ENCODE peak calls at places on chromosomes 12 and 14, in four cellular contexts. A is GM23338, J is HCT116, V is transverse colon. O is an unnamed sample.

GRCh38 chr12:120653611-120654010 is 13.2 kb downstream of the CABP1 start:
- DNase-seq in A (no peak), J (no peak), V (no peak), O (no peak)

GRCh38 chr14:88518592-88519512 is 36.0 kb downstream of the PTPN21 start:
- DNase-seq in A (no peak), J (no peak), V (no peak), O (no peak)

GRCh38 chr12:130555628-130556485 is 160.2 kb downstream of the RIMBP2 start:
- DNase-seq in A (peak), J (no peak), V (no peak), O (no peak)

GRCh38 chr12:86724716-86725115 is 468.5 kb upstream of the MGAT4C start:
- DNase-seq in A (no peak), J (no peak), V (no peak), O (no peak)

GRCh38 chr12:67506739-67507138 is 141.8 kb upstream of the DYRK2 start:
- DNase-seq in A (peak), J (no peak), V (no peak), O (no peak)

GRCh38 chr14:63508033-63508432 is 35.1 kb downstream of the PPP2R5E start:
- DNase-seq in A (peak), J (no peak), V (no peak), O (no peak)

GRCh38 chr12:59314209-59314608 is 281.6 kb upstream of the SLC16A7 start:
- DNase-seq in A (no peak), J (no peak), V (no peak), O (no peak)

GRCh38 chr12:48988030-48988649 is 10.0 kb downstream of the WNT1 start:
- DNase-seq in A (peak), J (no peak), V (peak), O (no peak)

GRCh38 chr14:21617614-21618013 is 17.1 kb downstream of the OR10G2 start:
- DNase-seq in A (peak), J (no peak), V (no peak), O (no peak)

GRCh38 chr12:62720661-62721330 is 214.2 kb downstream of the PPM1H start:
- DNase-seq in A (no peak), J (no peak), V (no peak), O (no peak)

GRCh38 chr14:78848234-78848820 is 678.2 kb downstream of the NRXN3 start:
- DNase-seq in A (peak), J (peak), V (peak), O (no peak)

GRCh38 chr12:67989184-67989965 is at the start of gene IFNG-AS1:
- DNase-seq in A (no peak), J (no peak), V (peak), O (no peak)

GRCh38 chr12:49058366-49059062 is 2.1 kb downstream of the KMT2D start:
- DNase-seq in A (no peak), J (no peak), V (no peak), O (no peak)

GRCh38 chr14:68672609-68673285 is 120.1 kb downstream of the ZFP36L1 start:
- DNase-seq in A (no peak), J (no peak), V (no peak), O (peak)

GRCh38 chr12:111304642-111305071 is 64.2 kb downstream of the PHETA1 start:
- DNase-seq in A (peak), J (peak), V (no peak), O (no peak)

GRCh38 chr14:51449666-51450061 is 202.0 kb upstream of the FRMD6 start:
- DNase-seq in A (no peak), J (no peak), V (no peak), O (no peak)

GRCh38 chr14:44945264-44945663 is 16.5 kb downstream of the KLHL28 start:
- DNase-seq in A (no peak), J (no peak), V (no peak), O (no peak)

GRCh38 chr14:30708157-30708556 is 86.0 kb downstream of the SCFD1 start:
- DNase-seq in A (peak), J (no peak), V (no peak), O (no peak)

GRCh38 chr14:73503648-73504047 is 12.9 kb downstream of the RIOX1 start:
- DNase-seq in A (no peak), J (no peak), V (no peak), O (no peak)

GRCh38 chr12:88876867-88877266 is 296.6 kb upstream of the KITLG start:
- DNase-seq in A (no peak), J (no peak), V (no peak), O (no peak)

GRCh38 chr12:131432532-131433260 is 278.2 kb upstream of the SFSWAP start:
- DNase-seq in A (no peak), J (no peak), V (no peak), O (peak)

GRCh38 chr14:101028971-101029667 is 125.6 kb upstream of the RTL1 start:
- DNase-seq in A (no peak), J (no peak), V (no peak), O (peak)

GRCh38 chr12:71392521-71393145 is 47.0 kb upstream of the LGR5 start:
- DNase-seq in A (peak), J (peak), V (no peak), O (no peak)

GRCh38 chr12:94832780-94833760 is 170.4 kb downstream of the NDUFA12 start:
- DNase-seq in A (peak), J (no peak), V (no peak), O (no peak)

GRCh38 chr12:14362347-14362746 is 3.1 kb upstream of the ATF7IP start:
- DNase-seq in A (no peak), J (no peak), V (no peak), O (no peak)

GRCh38 chr14:101449114-101449513 is 112.2 kb upstream of the DIO3 start:
- DNase-seq in A (no peak), J (no peak), V (no peak), O (peak)

GRCh38 chr14:23729720-23730387 is 93.7 kb downstream of the DHRS2 start:
- DNase-seq in A (peak), J (no peak), V (no peak), O (no peak)

GRCh38 chr12:26233620-26234019 is 38.2 kb downstream of the SSPN start:
- DNase-seq in A (no peak), J (no peak), V (no peak), O (no peak)

GRCh38 chr14:23114669-23115491 is 4.2 kb downstream of the CEBPE start:
- DNase-seq in A (no peak), J (peak), V (no peak), O (peak)

GRCh38 chr14:96136361-96136760 is 68.3 kb upstream of the BDKRB2 start:
- DNase-seq in A (no peak), J (no peak), V (no peak), O (no peak)

GRCh38 chr12:41573445-41573844 is 385.3 kb downstream of the PDZRN4 start:
- DNase-seq in A (no peak), J (no peak), V (no peak), O (no peak)

GRCh38 chr12:42426733-42427132 is 100.8 kb downstream of the PPHLN1 start:
- DNase-seq in A (peak), J (peak), V (no peak), O (no peak)

GRCh38 chr14:102930753-102931579 is 8.5 kb downstream of the AMN start:
- DNase-seq in A (peak), J (peak), V (peak), O (no peak)

GRCh38 chr14:28766505-28767238 is at the start of gene FOXG1:
- DNase-seq in A (peak), J (no peak), V (no peak), O (no peak)

GRCh38 chr12:57545809-57546437 is 1.1 kb downstream of the DCTN2 start:
- DNase-seq in A (peak), J (no peak), V (peak), O (no peak)

GRCh38 chr12:25493682-25494081 is 59.4 kb downstream of the LMNTD1 start:
- DNase-seq in A (peak), J (no peak), V (no peak), O (no peak)

GRCh38 chr14:32623300-32624093 is 294.4 kb downstream of the AKAP6 start:
- DNase-seq in A (no peak), J (no peak), V (no peak), O (no peak)

DNA sequence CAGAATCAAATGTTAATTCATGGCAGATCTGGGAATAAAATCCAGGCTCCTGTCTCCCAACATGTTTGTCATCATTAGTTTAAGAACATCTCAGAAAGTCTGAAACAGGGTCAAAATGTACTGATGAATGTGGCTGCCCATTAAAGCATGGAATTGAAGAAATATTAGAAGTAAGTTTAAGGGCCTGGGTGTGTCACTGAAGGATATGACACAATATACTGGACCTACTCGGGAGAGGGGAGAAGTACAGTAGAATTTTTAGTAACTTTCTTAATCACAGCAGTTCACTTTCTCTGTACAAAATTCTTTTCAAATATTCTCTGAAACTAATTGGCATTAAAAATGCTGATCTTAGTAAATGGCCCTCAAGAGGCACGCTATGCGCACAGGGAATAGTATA is 185.5 kb downstream of the ETV6 start:
- DNase-seq in A (no peak), J (no peak), V (no peak), O (no peak)
- TF ChIP-seq POLR2AphosphoS5 in A (no peak), J (no peak), V (no peak), O (no peak)

DNA sequence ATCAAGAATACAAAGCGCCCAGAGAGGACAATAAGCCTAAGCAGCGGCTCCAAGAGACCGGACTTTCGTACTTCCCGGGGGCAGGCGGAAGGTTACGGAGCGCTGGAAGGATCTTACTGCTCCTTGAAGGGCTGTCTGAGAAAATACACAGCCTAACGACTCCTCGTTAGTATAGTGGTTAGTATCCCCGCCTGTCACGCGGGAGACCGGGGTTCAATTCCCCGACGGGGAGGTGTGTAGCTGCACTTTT is 12.1 kb upstream of the TMPO start:
- DNase-seq in A (peak), J (peak), V (peak), O (peak)
- TF ChIP-seq POLR2AphosphoS5 in A (no peak), J (no peak), V (no peak), O (no peak)

GRCh38 chr14:76956253-76957090 is 72.0 kb downstream of the IRF2BPL start:
- DNase-seq in A (peak), J (peak), V (peak), O (peak)
- TF ChIP-seq POLR2AphosphoS5 in A (no peak), J (peak), V (peak), O (peak)

GRCh38 chr12:113224955-113225354 is 3.7 kb downstream of the TPCN1 start:
- DNase-seq in A (no peak), J (no peak), V (no peak), O (no peak)

GRCh38 chr12:113221181-113221996 is at the start of gene TPCN1:
- DNase-seq in A (peak), J (peak), V (peak), O (peak)

GRCh38 chr12:113222730-113223531 is 1.7 kb downstream of the TPCN1 start:
- DNase-seq in A (peak), J (no peak), V (peak), O (peak)

GRCh38 chr12:113220593-113221180 is 577 bp upstream of the TPCN1 start:
- DNase-seq in A (peak), J (no peak), V (no peak), O (no peak)

DNA sequence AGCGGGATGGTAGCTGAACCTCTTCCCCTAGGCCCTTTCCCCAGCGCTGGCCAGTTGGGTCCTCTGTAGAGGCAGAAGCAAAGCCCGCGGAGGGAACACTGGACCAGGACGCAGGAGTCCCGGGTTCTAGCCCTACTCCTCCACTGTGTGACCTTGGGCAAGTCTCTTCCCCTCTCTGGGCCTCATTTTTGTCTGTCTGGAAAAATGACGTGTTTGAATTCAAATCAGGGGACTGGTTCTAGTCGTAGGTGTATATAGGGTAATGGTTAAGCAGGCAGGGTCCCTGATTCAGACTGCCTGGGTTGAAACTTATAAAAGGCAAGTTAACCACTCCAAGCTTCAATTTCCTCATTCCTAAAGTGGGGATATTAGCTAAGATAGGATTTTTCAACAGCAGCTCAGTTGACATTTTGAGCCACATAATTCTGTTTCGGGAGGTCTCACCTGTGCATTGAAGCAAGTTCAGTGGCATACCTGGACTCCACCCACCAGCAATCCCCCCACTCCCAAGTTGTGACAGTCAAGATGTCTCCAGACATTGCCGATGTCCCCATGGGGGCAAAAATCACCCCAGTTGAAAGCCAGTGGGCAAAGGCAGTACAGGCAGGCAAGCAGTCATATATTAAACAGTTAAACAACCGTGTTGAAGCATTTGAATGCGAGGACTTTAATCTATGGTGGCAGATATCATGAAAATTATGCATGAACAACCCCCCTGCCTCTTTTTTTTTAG is 899 bp downstream of the TPCN1 start:
- DNase-seq in A (no peak), J (no peak), V (no peak), O (no peak)
- TF ChIP-seq POLR2AphosphoS5 in A (no peak), J (no peak), V (no peak), O (no peak)

GRCh38 chr12:6124411-6125151 is at the start of gene VWF:
- DNase-seq in A (no peak), J (no peak), V (no peak), O (no peak)
- TF ChIP-seq POLR2AphosphoS5 in A (no peak), J (no peak), V (no peak), O (no peak)

DNA sequence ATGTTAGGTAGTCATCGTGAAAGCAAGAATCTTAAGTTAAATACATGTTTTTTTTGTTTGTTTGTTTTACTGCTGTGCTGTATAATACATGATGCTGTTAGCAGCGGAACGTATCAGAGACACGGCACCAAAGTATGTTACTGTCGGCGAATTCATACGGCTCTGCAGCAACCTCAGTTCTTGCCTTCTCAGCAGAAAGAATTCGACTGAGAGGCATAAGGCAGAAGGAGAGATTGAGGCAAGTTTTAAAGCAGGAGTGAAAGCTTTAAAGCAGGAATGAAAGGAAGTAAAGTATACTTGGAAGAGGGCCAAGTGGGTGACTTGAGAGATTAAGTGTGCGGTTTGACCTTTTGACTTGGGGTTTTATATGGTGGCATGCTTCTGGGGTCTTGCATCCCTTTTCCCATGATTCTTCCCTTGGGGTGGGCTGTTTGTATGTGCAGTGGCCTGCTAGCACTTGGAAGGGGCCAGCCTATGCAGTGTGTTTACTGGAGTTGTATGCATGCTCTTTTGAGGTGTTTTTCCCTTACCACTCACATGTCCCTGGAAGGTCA is 23.7 kb downstream of the LEMD3 start:
- DNase-seq in A (no peak), J (no peak), V (no peak), O (no peak)
- TF ChIP-seq POLR2AphosphoS5 in A (no peak), J (no peak), V (no peak), O (no peak)

GRCh38 chr12:108622425-108622824 is 11.3 kb downstream of the SELPLG start:
- DNase-seq in A (peak), J (no peak), V (no peak), O (no peak)
- TF ChIP-seq POLR2AphosphoS5 in A (no peak), J (no peak), V (no peak), O (no peak)